ENCODE peak calls at places on chromosomes 12 and 14, in nine cellular contexts. F, L, P, E, X, H, I, U and M are unnamed samples.

GRCh38 chr12:103962493-103962892 is 3.2 kb upstream of the TDG start:
- DNase-seq in F (no peak), L (no peak), P (no peak), E (no peak), X (no peak), H (no peak), I (no peak), U (no peak), M (no peak)

GRCh38 chr12:53737951-53738833 is 10.9 kb upstream of the CALCOCO1 start:
- DNase-seq in F (no peak), L (no peak), P (peak), E (no peak), X (no peak), H (no peak), I (peak), U (no peak), M (no peak)

GRCh38 chr12:23929906-23930305 is 19.6 kb downstream of the SOX5 start:
- DNase-seq in F (no peak), L (no peak), P (no peak), E (no peak), X (no peak), H (no peak), I (no peak), U (no peak), M (no peak)

GRCh38 chr14:32073537-32074189 is 3.4 kb upstream of the ARHGAP5 start:
- DNase-seq in F (peak), L (peak), P (peak), E (peak), X (no peak), H (peak), I (peak), U (peak), M (peak)

GRCh38 chr14:61661471-61661988 is 33.8 kb upstream of the HIF1A start:
- DNase-seq in F (no peak), L (no peak), P (no peak), E (no peak), X (no peak), H (no peak), I (no peak), U (no peak), M (no peak)

GRCh38 chr14:53358166-53358565 is 205.0 kb upstream of the DDHD1 start:
- DNase-seq in F (no peak), L (no peak), P (no peak), E (no peak), X (no peak), H (no peak), I (no peak), U (no peak), M (no peak)

GRCh38 chr14:103233328-103233727 is 100.7 kb upstream of the EIF5 start:
- DNase-seq in F (no peak), L (no peak), P (no peak), E (no peak), X (no peak), H (no peak), I (no peak), U (no peak), M (no peak)

GRCh38 chr14:72966038-72966437 is 39.8 kb downstream of the DCAF4 start:
- DNase-seq in F (no peak), L (no peak), P (no peak), E (no peak), X (no peak), H (no peak), I (no peak), U (no peak), M (no peak)

GRCh38 chr14:26775765-26776577 is 178.1 kb upstream of the NOVA1 start:
- DNase-seq in F (no peak), L (peak), P (no peak), E (no peak), X (no peak), H (no peak), I (no peak), U (no peak), M (no peak)

GRCh38 chr12:6230321-6231110 is 30.3 kb downstream of the CD9 start:
- DNase-seq in F (no peak), L (no peak), P (peak), E (peak), X (peak), H (peak), I (peak), U (no peak), M (no peak)

GRCh38 chr12:70774055-70774454 is 136.8 kb upstream of the PTPRB start:
- DNase-seq in F (no peak), L (peak), P (no peak), E (no peak), X (no peak), H (no peak), I (no peak), U (no peak), M (peak)

GRCh38 chr12:106445053-106445452 is 87.5 kb downstream of the POLR3B start:
- DNase-seq in F (no peak), L (no peak), P (no peak), E (no peak), X (no peak), H (no peak), I (no peak), U (no peak), M (no peak)

GRCh38 chr12:124098101-124098757 is 125.2 kb downstream of the ZNF664 start:
- DNase-seq in F (no peak), L (no peak), P (no peak), E (no peak), X (no peak), H (no peak), I (no peak), U (no peak), M (no peak)

GRCh38 chr12:12922191-12922616 is 29.8 kb downstream of the GPRC5D start:
- DNase-seq in F (no peak), L (no peak), P (no peak), E (no peak), X (no peak), H (no peak), I (no peak), U (no peak), M (no peak)

GRCh38 chr12:122990961-122991622 is 10.6 kb downstream of the ARL6IP4 start:
- DNase-seq in F (no peak), L (no peak), P (no peak), E (no peak), X (no peak), H (no peak), I (no peak), U (no peak), M (no peak)

GRCh38 chr14:103923863-103924262 is 4.4 kb upstream of the TDRD9 start:
- DNase-seq in F (no peak), L (no peak), P (no peak), E (no peak), X (no peak), H (no peak), I (no peak), U (no peak), M (no peak)

GRCh38 chr14:100117647-100118376 is 41.6 kb downstream of the DEGS2 start:
- DNase-seq in F (no peak), L (no peak), P (no peak), E (no peak), X (no peak), H (no peak), I (no peak), U (no peak), M (no peak)

GRCh38 chr12:32843528-32844095 is 53.0 kb downstream of the PKP2 start:
- DNase-seq in F (no peak), L (no peak), P (no peak), E (no peak), X (no peak), H (no peak), I (no peak), U (no peak), M (no peak)

GRCh38 chr14:72578514-72578913 is 315.4 kb downstream of the DPF3 start:
- DNase-seq in F (no peak), L (no peak), P (no peak), E (no peak), X (no peak), H (no peak), I (no peak), U (no peak), M (no peak)

GRCh38 chr12:64682572-64683277 is 72.4 kb downstream of the RASSF3 start:
- DNase-seq in F (no peak), L (peak), P (peak), E (no peak), X (no peak), H (no peak), I (no peak), U (peak), M (peak)

GRCh38 chr14:104293851-104294627 is 155.7 kb downstream of the KIF26A start:
- DNase-seq in F (no peak), L (peak), P (no peak), E (no peak), X (no peak), H (no peak), I (no peak), U (no peak), M (no peak)

GRCh38 chr12:108730337-108731104 is 797 bp downstream of the CORO1C start:
- DNase-seq in F (no peak), L (peak), P (peak), E (no peak), X (peak), H (peak), I (peak), U (peak), M (no peak)

GRCh38 chr12:127414186-127414585 is 852.8 kb upstream of the TMEM132C start:
- DNase-seq in F (no peak), L (no peak), P (no peak), E (no peak), X (no peak), H (no peak), I (no peak), U (no peak), M (no peak)

GRCh38 chr12:23950011-23950774 is 723 bp upstream of the SOX5 start:
- DNase-seq in F (no peak), L (peak), P (peak), E (no peak), X (no peak), H (no peak), I (no peak), U (peak), M (no peak)

GRCh38 chr12:79678306-79678705 is 12.5 kb downstream of the PAWR start:
- DNase-seq in F (no peak), L (no peak), P (no peak), E (no peak), X (no peak), H (no peak), I (no peak), U (no peak), M (no peak)

GRCh38 chr12:52130695-52131094 is 51.2 kb downstream of the SMIM41 start:
- DNase-seq in F (no peak), L (no peak), P (no peak), E (no peak), X (no peak), H (peak), I (no peak), U (no peak), M (no peak)

GRCh38 chr14:33103489-33103888 is 164.8 kb downstream of the NPAS3 start:
- DNase-seq in F (no peak), L (no peak), P (peak), E (no peak), X (no peak), H (no peak), I (no peak), U (no peak), M (no peak)

GRCh38 chr12:23028158-23028802 is 403.3 kb downstream of the ETNK1 start:
- DNase-seq in F (no peak), L (no peak), P (no peak), E (no peak), X (no peak), H (no peak), I (no peak), U (no peak), M (no peak)

GRCh38 chr14:104280085-104280901 is 141.9 kb downstream of the KIF26A start:
- DNase-seq in F (no peak), L (no peak), P (no peak), E (no peak), X (no peak), H (no peak), I (peak), U (no peak), M (no peak)

GRCh38 chr14:52342849-52343606 is 28.9 kb downstream of the PTGER2 start:
- DNase-seq in F (no peak), L (no peak), P (no peak), E (no peak), X (no peak), H (no peak), I (no peak), U (no peak), M (no peak)

GRCh38 chr12:100843061-100843460 is 48.5 kb downstream of the ANO4 start:
- DNase-seq in F (no peak), L (no peak), P (no peak), E (no peak), X (no peak), H (no peak), I (no peak), U (no peak), M (no peak)

GRCh38 chr14:52663850-52664249 is 31.5 kb downstream of the ERO1A start:
- DNase-seq in F (no peak), L (no peak), P (no peak), E (no peak), X (no peak), H (no peak), I (no peak), U (no peak), M (no peak)

GRCh38 chr14:105314287-105315185 is at the start of gene PACS2:
- DNase-seq in F (no peak), L (peak), P (peak), E (peak), X (peak), H (peak), I (peak), U (peak), M (no peak)

GRCh38 chr14:96627811-96628775 is 125.9 kb downstream of the PAPOLA start:
- DNase-seq in F (no peak), L (no peak), P (no peak), E (no peak), X (no peak), H (no peak), I (no peak), U (no peak), M (no peak)

GRCh38 chr12:32118806-32119205 is 12.2 kb downstream of the BICD1 start:
- DNase-seq in F (no peak), L (no peak), P (no peak), E (no peak), X (no peak), H (no peak), I (no peak), U (no peak), M (no peak)

GRCh38 chr14:54777395-54777794 is 125.2 kb downstream of the GCH1 start:
- DNase-seq in F (no peak), L (no peak), P (no peak), E (no peak), X (no peak), H (no peak), I (no peak), U (no peak), M (no peak)
- H3K4me3 ChIP-seq in F (no peak), L (no peak), P (no peak), E (no peak), X (no peak), H (no peak), I (no peak), U (no peak), M (no peak)

GRCh38 chr14:57866199-57866755 is 385 bp upstream of the SLC35F4 start:
- DNase-seq in F (no peak), L (no peak), P (no peak), E (no peak), X (no peak), H (no peak), I (no peak), U (no peak), M (no peak)
- H3K4me3 ChIP-seq in F (no peak), L (peak), P (no peak), E (no peak), X (peak), H (no peak), I (peak), U (no peak), M (no peak)

GRCh38 chr12:93848453-93849120 is 171.4 kb downstream of the CRADD start:
- DNase-seq in F (no peak), L (no peak), P (no peak), E (no peak), X (no peak), H (no peak), I (no peak), U (no peak), M (peak)
- H3K4me3 ChIP-seq in F (no peak), L (no peak), P (no peak), E (no peak), X (no peak), H (no peak), I (no peak), U (no peak), M (no peak)

GRCh38 chr14:67270354-67270753 is 29.1 kb downstream of the PALS1 start:
- DNase-seq in F (no peak), L (no peak), P (no peak), E (no peak), X (no peak), H (no peak), I (no peak), U (no peak), M (no peak)

GRCh38 chr14:67268456-67269115 is 27.4 kb downstream of the PALS1 start:
- DNase-seq in F (no peak), L (peak), P (peak), E (no peak), X (no peak), H (no peak), I (no peak), U (peak), M (no peak)

GRCh38 chr14:67270933-67271332 is 29.7 kb downstream of the PALS1 start:
- DNase-seq in F (no peak), L (no peak), P (no peak), E (no peak), X (no peak), H (no peak), I (no peak), U (no peak), M (no peak)

GRCh38 chr14:67267929-67268328 is 26.7 kb downstream of the PALS1 start:
- DNase-seq in F (no peak), L (no peak), P (no peak), E (no peak), X (no peak), H (no peak), I (no peak), U (no peak), M (no peak)

GRCh38 chr14:67269338-67270060 is 28.3 kb downstream of the PALS1 start:
- DNase-seq in F (no peak), L (peak), P (peak), E (no peak), X (no peak), H (no peak), I (no peak), U (peak), M (no peak)
- H3K4me3 ChIP-seq in F (no peak), L (peak), P (no peak), E (no peak), X (peak), H (no peak), I (peak), U (no peak), M (peak)

GRCh38 chr12:11761869-11762567 is 112.5 kb downstream of the ETV6 start:
- DNase-seq in F (no peak), L (no peak), P (no peak), E (no peak), X (no peak), H (no peak), I (no peak), U (no peak), M (no peak)

GRCh38 chr12:11765421-11765816 is 115.9 kb downstream of the ETV6 start:
- DNase-seq in F (no peak), L (no peak), P (no peak), E (no peak), X (no peak), H (no peak), I (no peak), U (no peak), M (peak)

GRCh38 chr12:11765817-11766794 is 116.6 kb downstream of the ETV6 start:
- DNase-seq in F (peak), L (peak), P (no peak), E (no peak), X (no peak), H (no peak), I (no peak), U (no peak), M (peak)

GRCh38 chr12:11762723-11763326 is 113.4 kb downstream of the ETV6 start:
- DNase-seq in F (no peak), L (no peak), P (no peak), E (no peak), X (no peak), H (no peak), I (no peak), U (no peak), M (no peak)

DNA sequence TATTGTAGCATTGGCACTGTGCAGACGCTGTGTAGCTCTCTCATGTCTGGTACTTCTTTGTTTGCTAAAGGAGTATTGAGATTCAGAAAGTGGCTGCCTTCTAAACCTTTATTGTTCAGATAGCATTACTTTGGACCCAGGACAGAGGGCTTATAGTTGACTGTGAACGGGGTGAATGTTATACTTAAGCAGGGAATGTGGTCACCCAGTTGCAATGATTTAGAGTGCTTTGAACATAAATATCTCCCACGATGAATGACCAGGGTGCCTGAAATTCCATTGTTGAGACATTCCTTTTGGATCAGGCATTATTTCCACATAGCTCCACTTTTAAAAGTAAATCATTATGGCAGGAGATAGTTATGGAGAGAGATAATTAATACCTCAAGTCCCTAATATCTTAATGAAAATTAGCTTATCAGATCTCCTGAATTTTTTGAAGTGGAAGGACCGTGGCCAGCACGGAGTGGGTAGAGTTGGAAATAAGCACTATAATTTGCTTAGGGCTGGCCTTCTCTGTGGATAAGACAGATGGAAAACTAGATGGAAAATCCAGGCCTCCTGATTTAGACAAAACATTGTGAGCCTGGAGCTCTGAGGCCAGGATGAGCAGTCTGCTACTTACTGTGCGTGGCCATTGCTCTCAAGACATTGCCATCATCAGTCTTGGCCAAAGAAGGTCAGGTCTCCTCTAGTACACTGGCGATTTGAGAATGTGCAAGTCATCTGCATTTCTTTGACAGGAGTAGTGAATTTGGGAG is 114.5 kb downstream of the ETV6 start:
- DNase-seq in F (no peak), L (no peak), P (no peak), E (no peak), X (no peak), H (no peak), I (no peak), U (peak), M (no peak)
- H3K4me3 ChIP-seq in F (no peak), L (no peak), P (no peak), E (no peak), X (no peak), H (no peak), I (no peak), U (no peak), M (no peak)

GRCh38 chr12:47679785-47680184 is 26.0 kb downstream of the RPAP3 start:
- DNase-seq in F (no peak), L (no peak), P (no peak), E (no peak), X (no peak), H (no peak), I (no peak), U (no peak), M (no peak)
- H3K4me3 ChIP-seq in F (no peak), L (no peak), P (no peak), E (no peak), X (no peak), H (no peak), I (no peak), U (no peak), M (no peak)

DNA sequence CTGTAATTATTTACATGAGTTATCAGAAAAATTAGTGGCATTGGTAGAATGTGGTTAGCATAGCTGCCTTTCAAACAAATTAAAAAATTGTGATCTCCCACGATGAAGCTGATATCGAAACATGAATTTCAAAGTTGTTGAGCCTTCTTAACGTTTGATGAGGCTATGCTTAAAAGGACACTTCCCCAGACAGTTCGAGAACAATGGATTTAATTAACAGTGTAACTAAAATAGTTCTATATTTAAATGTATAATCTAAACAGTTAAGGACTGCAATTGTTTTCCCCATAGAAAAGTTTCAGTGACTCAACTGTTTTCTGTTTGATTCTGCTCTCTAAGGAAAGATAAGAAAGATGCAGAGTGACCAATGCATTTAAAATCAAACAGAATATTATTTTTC is 1.6 kb downstream of the CLEC2B start:
- DNase-seq in F (no peak), L (peak), P (no peak), E (no peak), X (no peak), H (no peak), I (no peak), U (no peak), M (no peak)
- H3K4me3 ChIP-seq in F (no peak), L (peak), P (no peak), E (peak), X (peak), H (peak), I (peak), U (no peak), M (peak)